ENCODE peak calls at places on chromosome 5, in nine cellular contexts. R, N, D, T, W, S, Z, F and A are unnamed samples.

GRCh38 chr5:103330875-103331274 is 72.3 kb downstream of the MACIR start:
- DNase-seq in R (no peak), N (no peak), D (no peak), T (no peak), W (no peak), S (no peak), Z (no peak), F (no peak), A (no peak)

GRCh38 chr5:149126898-149127297 is 14.4 kb upstream of the ABLIM3 start:
- DNase-seq in R (no peak), N (no peak), D (no peak), T (no peak), W (no peak), S (no peak), Z (no peak), F (no peak), A (no peak)

GRCh38 chr5:94693043-94693822 is 74.8 kb downstream of the SLF1 start:
- DNase-seq in R (no peak), N (no peak), D (no peak), T (no peak), W (peak), S (no peak), Z (peak), F (no peak), A (no peak)

GRCh38 chr5:2256646-2257288 is 374.0 kb upstream of the IRX4 start:
- DNase-seq in R (no peak), N (no peak), D (no peak), T (no peak), W (no peak), S (no peak), Z (no peak), F (no peak), A (no peak)

GRCh38 chr5:68343421-68343826 is 127.9 kb downstream of the PIK3R1 start:
- DNase-seq in R (no peak), N (peak), D (no peak), T (no peak), W (no peak), S (peak), Z (peak), F (peak), A (no peak)

GRCh38 chr5:172312286-172312685 is 28.7 kb upstream of the UBTD2 start:
- DNase-seq in R (no peak), N (no peak), D (no peak), T (no peak), W (no peak), S (no peak), Z (no peak), F (no peak), A (no peak)

GRCh38 chr5:163569284-163569683 is 63.9 kb downstream of the MAT2B start:
- DNase-seq in R (no peak), N (no peak), D (no peak), T (no peak), W (no peak), S (no peak), Z (peak), F (no peak), A (no peak)

GRCh38 chr5:40991168-40991980 is 79.8 kb downstream of the MROH2B start:
- DNase-seq in R (peak), N (no peak), D (peak), T (no peak), W (peak), S (peak), Z (peak), F (peak), A (no peak)

GRCh38 chr5:57137401-57137800 is 36.5 kb upstream of the GPBP1 start:
- DNase-seq in R (no peak), N (no peak), D (no peak), T (no peak), W (no peak), S (no peak), Z (no peak), F (no peak), A (no peak)

GRCh38 chr5:69444127-69444754 is 29.3 kb downstream of the MARVELD2 start:
- DNase-seq in R (no peak), N (no peak), D (no peak), T (no peak), W (peak), S (peak), Z (no peak), F (no peak), A (no peak)

GRCh38 chr5:159304961-159305595 is 25.2 kb downstream of the IL12B start:
- DNase-seq in R (no peak), N (no peak), D (no peak), T (no peak), W (no peak), S (no peak), Z (peak), F (no peak), A (no peak)

GRCh38 chr5:123449424-123449823 is 26.2 kb upstream of the CEP120 start:
- DNase-seq in R (no peak), N (no peak), D (no peak), T (no peak), W (no peak), S (no peak), Z (no peak), F (no peak), A (no peak)

GRCh38 chr5:96821260-96821916 is 13.6 kb upstream of the ERAP1 start:
- DNase-seq in R (no peak), N (no peak), D (no peak), T (no peak), W (no peak), S (no peak), Z (peak), F (no peak), A (no peak)

GRCh38 chr5:138488481-138488945 is 23.2 kb downstream of the EGR1 start:
- DNase-seq in R (no peak), N (peak), D (no peak), T (no peak), W (no peak), S (peak), Z (peak), F (no peak), A (no peak)

GRCh38 chr5:78718185-78718584 is 69.6 kb upstream of the LHFPL2 start:
- DNase-seq in R (no peak), N (no peak), D (no peak), T (no peak), W (no peak), S (no peak), Z (no peak), F (no peak), A (no peak)

GRCh38 chr5:145681686-145682085 is 153.5 kb downstream of the PRELID2 start:
- DNase-seq in R (peak), N (peak), D (no peak), T (no peak), W (peak), S (peak), Z (peak), F (peak), A (no peak)

GRCh38 chr5:123367739-123368138 is 55.5 kb downstream of the CEP120 start:
- DNase-seq in R (no peak), N (no peak), D (no peak), T (no peak), W (no peak), S (no peak), Z (peak), F (no peak), A (no peak)

GRCh38 chr5:136979131-136979530 is 520.0 kb downstream of the SPOCK1 start:
- DNase-seq in R (no peak), N (no peak), D (no peak), T (no peak), W (no peak), S (no peak), Z (peak), F (no peak), A (no peak)

GRCh38 chr5:32193591-32193990 is 19.5 kb upstream of the GOLPH3 start:
- DNase-seq in R (peak), N (no peak), D (no peak), T (no peak), W (peak), S (peak), Z (peak), F (peak), A (no peak)

GRCh38 chr5:151699071-151699901 is 12.6 kb upstream of the SPARC start:
- DNase-seq in R (peak), N (no peak), D (peak), T (no peak), W (peak), S (peak), Z (peak), F (peak), A (no peak)

GRCh38 chr5:143738415-143739401 is 73.3 kb upstream of the HMHB1 start:
- DNase-seq in R (no peak), N (no peak), D (no peak), T (no peak), W (no peak), S (no peak), Z (peak), F (no peak), A (no peak)

GRCh38 chr5:113081881-113082546 is 105.4 kb downstream of the DCP2 start:
- DNase-seq in R (no peak), N (no peak), D (peak), T (no peak), W (no peak), S (no peak), Z (peak), F (no peak), A (no peak)

GRCh38 chr5:149383399-149383798 is 4.3 kb upstream of the IL17B start:
- DNase-seq in R (peak), N (no peak), D (no peak), T (no peak), W (no peak), S (no peak), Z (no peak), F (peak), A (no peak)

DNA sequence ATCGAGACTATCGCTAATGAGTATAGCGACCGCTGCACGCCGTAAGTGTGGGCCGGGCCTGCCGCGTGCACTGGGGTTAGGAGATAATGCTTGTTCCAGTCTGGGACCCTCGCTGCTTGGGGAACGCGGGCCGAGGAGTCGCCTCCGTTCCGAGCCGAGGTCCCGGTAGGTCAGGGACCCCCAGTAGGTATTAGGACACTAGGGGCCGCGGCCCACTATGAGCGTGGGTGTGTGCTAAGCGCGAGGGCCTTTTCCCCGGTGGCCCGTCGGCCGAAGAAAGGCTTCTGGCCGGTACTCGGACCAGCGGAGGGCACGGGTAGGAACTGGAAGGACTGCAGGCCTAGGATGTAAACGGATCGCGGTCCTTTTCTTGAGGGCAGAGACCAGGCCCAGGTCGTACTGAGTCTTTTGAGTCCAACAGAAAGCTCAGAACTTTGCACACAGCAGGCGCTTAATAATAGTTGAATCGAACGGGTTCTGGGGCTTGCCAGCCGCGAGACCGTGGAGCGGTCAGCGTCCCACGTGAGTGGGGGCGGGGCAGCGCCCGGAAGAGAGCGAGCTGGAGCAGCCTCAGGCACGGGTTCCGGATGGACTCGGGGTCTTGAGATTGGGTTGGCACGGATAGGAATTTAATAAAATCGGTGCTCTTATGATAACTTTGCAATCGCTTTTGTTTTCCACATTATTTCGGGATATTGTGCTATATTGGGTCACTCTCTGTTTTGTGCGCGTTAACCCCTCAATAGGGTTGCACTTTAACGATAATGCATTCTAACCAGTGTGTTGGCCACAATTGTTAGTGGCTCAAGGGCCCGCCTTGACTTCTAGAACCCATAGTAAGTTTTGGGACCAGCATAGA is 733 bp downstream of the HSPA4 start:
- DNase-seq in R (peak), N (peak), D (no peak), T (peak), W (no peak), S (peak), Z (peak), F (peak), A (peak)
- TF ChIP-seq POLR2A in R (no peak), N (no peak), D (no peak), T (no peak), W (peak), S (no peak), Z (no peak), F (no peak), A (no peak)

DNA sequence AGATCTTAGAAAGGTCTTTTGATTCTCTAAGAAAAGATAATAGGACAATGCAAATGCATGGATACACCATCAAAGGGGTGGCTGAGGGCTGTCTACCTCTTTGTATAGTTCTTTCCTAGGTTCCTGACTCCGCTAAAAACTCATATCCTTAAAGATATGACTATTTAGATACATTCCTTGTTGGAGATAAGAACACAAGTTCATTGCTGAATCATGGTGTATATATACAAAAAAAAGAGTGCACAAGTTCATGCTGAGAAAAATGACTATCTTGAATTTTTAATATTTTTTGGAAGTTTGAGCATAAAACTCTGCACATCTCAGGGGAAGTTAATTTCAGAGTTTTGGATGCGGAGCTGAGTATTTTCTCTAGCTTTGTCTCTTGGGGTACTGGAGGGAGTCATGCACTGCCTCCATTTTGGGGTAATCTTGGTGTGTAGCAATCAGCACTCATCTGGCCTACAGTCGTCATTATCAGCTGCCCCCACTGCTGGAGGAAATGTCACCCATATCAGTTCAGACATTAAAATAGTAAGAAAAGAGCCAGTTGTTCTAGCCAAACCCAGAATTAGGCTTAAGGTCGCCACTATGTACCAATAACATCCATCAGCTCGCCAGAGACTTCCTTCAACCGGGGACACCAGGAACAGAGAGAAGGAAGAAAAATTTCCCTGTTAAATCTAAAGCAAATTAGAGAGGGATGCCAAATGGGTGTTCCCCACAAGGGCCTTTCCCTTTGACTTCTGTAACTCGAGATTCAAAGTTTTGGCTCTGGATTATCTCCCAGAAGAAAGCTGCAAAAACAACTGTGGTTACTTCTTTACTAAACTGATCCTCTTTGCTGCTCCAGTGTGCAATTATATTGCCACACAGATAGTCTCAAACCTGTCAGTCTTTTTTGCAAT is 49.0 kb downstream of the PTTG1 start:
- DNase-seq in R (peak), N (no peak), D (no peak), T (no peak), W (no peak), S (no peak), Z (peak), F (peak), A (no peak)
- TF ChIP-seq POLR2A in R (no peak), N (no peak), D (no peak), T (peak), W (no peak), S (no peak), Z (no peak), F (no peak), A (no peak)

GRCh38 chr5:174558190-174558589 is 166.2 kb upstream of the MSX2 start:
- DNase-seq in R (no peak), N (no peak), D (no peak), T (no peak), W (no peak), S (no peak), Z (no peak), F (no peak), A (no peak)

GRCh38 chr5:174559566-174560090 is 164.8 kb upstream of the MSX2 start:
- DNase-seq in R (no peak), N (no peak), D (no peak), T (no peak), W (no peak), S (no peak), Z (no peak), F (no peak), A (no peak)

GRCh38 chr5:174555726-174556125 is 168.7 kb upstream of the MSX2 start:
- DNase-seq in R (no peak), N (no peak), D (no peak), T (no peak), W (no peak), S (no peak), Z (no peak), F (no peak), A (no peak)

GRCh38 chr5:174559141-174559540 is 165.2 kb upstream of the MSX2 start:
- DNase-seq in R (no peak), N (no peak), D (no peak), T (no peak), W (no peak), S (no peak), Z (peak), F (no peak), A (no peak)

DNA sequence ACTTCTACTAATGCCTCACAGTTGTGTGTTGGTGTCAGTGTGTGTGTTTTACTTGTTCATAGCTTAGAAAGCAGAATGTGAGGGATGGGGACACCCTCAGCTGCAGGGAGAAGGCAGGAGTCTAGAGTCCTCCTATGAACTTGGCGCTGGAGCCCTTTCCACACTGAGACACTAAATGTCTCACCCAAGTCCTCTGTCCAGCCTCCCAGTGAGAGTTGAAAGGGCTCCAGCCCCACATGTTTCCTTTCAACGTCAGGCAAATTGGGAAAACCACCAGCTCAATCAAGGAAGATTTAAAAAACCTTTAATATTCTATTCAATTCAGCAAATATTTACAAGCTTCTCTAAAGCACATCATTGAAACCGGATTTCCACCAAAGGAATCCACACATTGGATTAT is 167.6 kb upstream of the MSX2 start:
- DNase-seq in R (no peak), N (no peak), D (no peak), T (no peak), W (no peak), S (no peak), Z (peak), F (no peak), A (no peak)
- TF ChIP-seq POLR2A in R (no peak), N (no peak), D (no peak), T (no peak), W (no peak), S (no peak), Z (no peak), F (no peak), A (no peak)

DNA sequence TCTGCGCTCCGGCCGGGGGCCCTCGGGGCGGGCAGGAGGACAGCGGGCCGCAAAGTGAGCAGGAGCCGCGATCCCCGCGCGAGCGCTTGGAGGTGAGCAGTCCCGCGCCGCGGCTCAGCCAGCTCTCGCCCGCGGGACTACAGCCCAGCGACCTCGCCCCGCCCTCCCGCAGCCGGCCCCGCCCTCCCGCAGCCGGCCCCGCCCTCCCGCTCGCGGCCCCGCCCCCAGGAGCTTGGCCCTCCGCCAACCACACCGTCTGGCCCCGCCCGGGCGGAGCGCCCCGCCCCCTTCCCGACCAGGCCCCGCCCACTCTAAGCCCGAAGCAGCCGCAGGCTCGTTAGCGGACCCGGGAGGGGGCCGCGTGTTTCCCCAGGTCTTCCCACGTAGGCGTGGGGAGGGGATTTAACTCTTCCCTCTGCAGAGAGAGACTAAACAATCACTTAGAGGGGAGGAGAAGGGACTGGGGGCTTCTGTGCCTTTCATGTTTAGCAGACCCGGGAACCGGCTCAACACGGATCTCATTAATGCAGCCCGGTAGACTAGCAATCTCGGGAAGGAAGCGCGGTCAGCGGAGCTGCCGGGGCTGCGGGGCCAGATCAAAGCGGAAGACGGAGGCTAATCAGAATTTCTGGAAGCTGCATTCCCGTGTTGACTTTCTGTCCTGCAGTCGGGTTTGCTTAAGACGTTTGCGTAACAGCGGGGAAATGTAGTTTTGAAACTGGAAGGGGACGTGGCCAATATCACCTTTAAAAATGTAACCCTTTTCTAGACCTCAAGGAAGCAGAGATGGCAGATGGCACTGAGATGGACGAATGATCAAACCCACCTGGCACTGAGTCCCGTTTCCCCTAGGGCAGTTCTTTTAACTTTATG is at the start of gene MYO10:
- DNase-seq in R (peak), N (peak), D (peak), T (peak), W (no peak), S (peak), Z (peak), F (peak), A (no peak)
- TF ChIP-seq POLR2A in R (peak), N (no peak), D (no peak), T (no peak), W (no peak), S (peak), Z (peak), F (peak), A (no peak)